ENCODE peak calls at places on chromosomes 16 and 17, in seven cellular contexts. U is A549; N is GM12865; Z is lower leg skin; H is CD4-positive, alpha-beta T cell; L is AG04449; G is colonic mucosa. Q is an unnamed sample.

GRCh38 chr16:89292443-89293078 is 75.1 kb downstream of the ZNF778 start:
- DNase-seq in U (no peak), N (no peak), H (no peak), L (no peak), Z (no peak), G (no peak), Q (no peak)

GRCh38 chr16:60674241-60674640 is 1362.0 kb downstream of the CDH8 start:
- DNase-seq in U (no peak), N (no peak), Z (no peak), G (no peak), H (no peak), L (no peak), Q (no peak)

GRCh38 chr17:77374170-77374936 is 233.6 kb downstream of the SEC14L1 start:
- DNase-seq in G (peak), Z (peak), L (no peak), H (peak), U (no peak), N (no peak), Q (peak)

GRCh38 chr17:50865868-50866260 is 290 bp downstream of the TOB1 start:
- DNase-seq in Z (no peak), G (no peak), U (no peak), H (no peak), N (no peak), L (no peak), Q (no peak)

GRCh38 chr16:56983211-56983751 is 6.1 kb upstream of the NLRC5 start:
- DNase-seq in L (no peak), U (peak), G (peak), Z (no peak), N (no peak), H (no peak), Q (no peak)

GRCh38 chr17:81701288-81702071 is 1.7 kb upstream of the MRPL12 start:
- DNase-seq in H (no peak), G (no peak), U (no peak), Z (no peak), L (no peak), N (no peak), Q (no peak)

GRCh38 chr16:51982715-51983680 is 563.9 kb downstream of the TOX3 start:
- DNase-seq in U (peak), Z (no peak), H (no peak), N (peak), G (peak), L (peak), Q (no peak)

GRCh38 chr17:74610108-74610507 is 13.4 kb downstream of the CD300E start:
- DNase-seq in N (peak), L (no peak), U (no peak), G (no peak), Z (no peak), H (no peak), Q (no peak)

GRCh38 chr17:3732171-3732570 is 8.5 kb downstream of the HASPIN start:
- DNase-seq in U (peak), G (no peak), N (peak), L (no peak), H (no peak), Z (no peak), Q (no peak)

GRCh38 chr17:77783991-77784820 is 174.3 kb upstream of the TNRC6C start:
- DNase-seq in L (no peak), U (no peak), H (peak), N (peak), Z (no peak), G (no peak), Q (no peak)

GRCh38 chr16:66809765-66810164 is 8.4 kb upstream of the TERB1 start:
- DNase-seq in U (no peak), H (no peak), N (no peak), L (no peak), Z (no peak), G (no peak), Q (no peak)

GRCh38 chr17:40122466-40122943 is 734 bp downstream of the MSL1 start:
- DNase-seq in Z (no peak), L (no peak), H (no peak), N (peak), U (peak), G (peak), Q (no peak)

GRCh38 chr17:82320956-82321927 is 3.8 kb upstream of the CD7 start:
- DNase-seq in L (no peak), Z (no peak), G (no peak), H (peak), U (no peak), N (peak), Q (peak)

GRCh38 chr17:4901648-4902344 is 1.1 kb downstream of the CHRNE start:
- DNase-seq in Z (no peak), L (no peak), U (no peak), H (no peak), N (no peak), G (peak), Q (no peak)

GRCh38 chr17:74201250-74201649 is 2.2 kb upstream of the RPL38 start:
- DNase-seq in U (peak), Z (no peak), L (no peak), G (peak), N (no peak), H (no peak), Q (no peak)

GRCh38 chr17:81912441-81913309 is 1.5 kb upstream of the PCYT2 start:
- DNase-seq in H (no peak), Z (no peak), U (no peak), N (no peak), G (no peak), L (no peak), Q (no peak)

GRCh38 chr17:49379926-49380325 is 17.9 kb upstream of the ZNF652 start:
- DNase-seq in G (no peak), U (no peak), H (no peak), Z (no peak), L (no peak), N (no peak), Q (no peak)

GRCh38 chr17:27430882-27431491 is 25.3 kb upstream of the KSR1 start:
- DNase-seq in N (peak), G (peak), Z (no peak), H (no peak), U (peak), L (no peak), Q (no peak)

GRCh38 chr16:55710466-55710865 is 54.7 kb downstream of the SLC6A2 start:
- DNase-seq in U (no peak), H (no peak), Z (no peak), N (no peak), G (no peak), L (no peak), Q (no peak)

GRCh38 chr17:8059131-8059530 is 20.3 kb downstream of the ALOX15B start:
- DNase-seq in N (no peak), G (no peak), U (no peak), H (no peak), L (no peak), Z (no peak), Q (no peak)

GRCh38 chr16:72189865-72190371 is 18.0 kb upstream of the PMFBP1 start:
- DNase-seq in G (no peak), N (no peak), H (no peak), L (peak), U (peak), Z (no peak), Q (no peak)

GRCh38 chr16:70576431-70577255 is 53.0 kb downstream of the SF3B3 start:
- DNase-seq in H (no peak), U (peak), L (no peak), G (peak), Z (no peak), N (peak), Q (no peak)

GRCh38 chr16:69796285-69797118 is 34.4 kb downstream of the WWP2 start:
- DNase-seq in L (no peak), H (no peak), N (peak), G (peak), Z (peak), U (peak), Q (no peak)

GRCh38 chr16:24645739-24646645 is 83.5 kb upstream of the TNRC6A start:
- DNase-seq in H (no peak), G (peak), Z (peak), U (peak), L (peak), N (no peak), Q (no peak)

GRCh38 chr17:43324205-43324893 is 74.4 kb upstream of the ARL4D start:
- DNase-seq in H (no peak), Z (no peak), G (no peak), U (peak), N (peak), L (no peak), Q (no peak)

GRCh38 chr17:50352693-50353599 is 7.0 kb downstream of the XYLT2 start:
- DNase-seq in U (no peak), N (no peak), Z (no peak), G (no peak), L (no peak), H (no peak), Q (no peak)

GRCh38 chr17:78924481-78925151 is 571 bp downstream of the TIMP2 start:
- DNase-seq in H (no peak), Z (no peak), U (no peak), L (no peak), G (peak), N (no peak), Q (no peak)

DNA sequence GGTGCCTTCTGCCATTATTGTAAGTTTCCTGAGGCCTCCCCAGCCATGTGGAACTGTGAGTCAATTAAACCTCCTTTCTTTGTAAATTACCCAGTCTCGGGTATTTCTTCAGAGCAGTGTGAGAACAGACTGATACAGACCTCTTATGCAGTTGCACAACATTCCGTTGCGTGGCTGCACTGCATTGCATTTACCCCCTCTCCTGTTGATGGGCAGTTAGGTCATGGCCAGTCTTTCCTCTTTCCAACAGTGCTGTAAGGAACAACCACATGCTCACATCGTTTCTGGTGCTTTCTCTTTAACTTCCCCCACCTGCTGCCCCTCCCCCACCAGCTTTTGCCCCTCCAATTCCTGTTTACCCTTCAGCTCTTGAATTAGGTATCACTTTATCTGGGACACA is 43.5 kb upstream of the MED9 start:
- DNase-seq in L (no peak), G (no peak), N (no peak), U (no peak), H (no peak), Z (no peak), Q (no peak)
- TF ChIP-seq CTCF in L (no peak), G (no peak), N (no peak), U (no peak), H (no peak), Z (no peak), Q (no peak)

GRCh38 chr16:974001-974601 is 3.3 kb upstream of the LMF1 start:
- DNase-seq in H (no peak), Z (no peak), L (no peak), U (no peak), N (no peak), G (no peak), Q (no peak)
- TF ChIP-seq CTCF in H (no peak), Z (no peak), L (no peak), U (no peak), N (no peak), G (no peak), Q (no peak)

GRCh38 chr17:18195246-18195645 is 11.6 kb downstream of the ALKBH5 start:
- DNase-seq in U (no peak), G (no peak), Z (no peak), L (no peak), H (no peak), N (no peak), Q (no peak)

GRCh38 chr17:18191967-18192366 is 8.3 kb downstream of the ALKBH5 start:
- DNase-seq in G (no peak), U (no peak), N (no peak), L (no peak), H (no peak), Z (no peak), Q (no peak)

GRCh38 chr17:18191071-18191667 is 7.5 kb downstream of the ALKBH5 start:
- DNase-seq in G (no peak), N (no peak), U (no peak), H (no peak), L (no peak), Z (no peak), Q (no peak)

GRCh38 chr17:18194804-18195203 is 11.2 kb downstream of the ALKBH5 start:
- DNase-seq in Z (no peak), G (no peak), H (no peak), U (no peak), N (no peak), L (no peak), Q (no peak)

GRCh38 chr17:18194394-18194793 is 10.8 kb downstream of the ALKBH5 start:
- DNase-seq in G (no peak), L (no peak), N (no peak), U (no peak), H (no peak), Z (no peak), Q (no peak)
- TF ChIP-seq CTCF in G (no peak), L (no peak), N (no peak), U (no peak), H (no peak), Z (no peak), Q (no peak)

GRCh38 chr16:65697061-65697460 is 575.2 kb upstream of the CDH11 start:
- DNase-seq in U (no peak), H (no peak), Z (no peak), N (no peak), G (no peak), L (no peak), Q (no peak)
- TF ChIP-seq CTCF in U (no peak), H (no peak), Z (no peak), N (no peak), G (no peak), L (no peak), Q (no peak)

GRCh38 chr16:2288701-2289100 is 20.8 kb upstream of the RNPS1 start:
- DNase-seq in H (no peak), Z (no peak), L (no peak), N (no peak), U (no peak), G (no peak), Q (no peak)

GRCh38 chr16:2286550-2286949 is 18.6 kb upstream of the RNPS1 start:
- DNase-seq in L (no peak), G (no peak), N (no peak), Z (no peak), U (no peak), H (no peak), Q (no peak)

GRCh38 chr16:2285731-2286191 is 17.8 kb upstream of the RNPS1 start:
- DNase-seq in Z (no peak), L (no peak), U (no peak), G (no peak), N (no peak), H (no peak), Q (no peak)

GRCh38 chr16:2289282-2289681 is 21.4 kb upstream of the RNPS1 start:
- DNase-seq in Z (no peak), U (no peak), H (no peak), L (no peak), G (no peak), N (no peak), Q (no peak)

DNA sequence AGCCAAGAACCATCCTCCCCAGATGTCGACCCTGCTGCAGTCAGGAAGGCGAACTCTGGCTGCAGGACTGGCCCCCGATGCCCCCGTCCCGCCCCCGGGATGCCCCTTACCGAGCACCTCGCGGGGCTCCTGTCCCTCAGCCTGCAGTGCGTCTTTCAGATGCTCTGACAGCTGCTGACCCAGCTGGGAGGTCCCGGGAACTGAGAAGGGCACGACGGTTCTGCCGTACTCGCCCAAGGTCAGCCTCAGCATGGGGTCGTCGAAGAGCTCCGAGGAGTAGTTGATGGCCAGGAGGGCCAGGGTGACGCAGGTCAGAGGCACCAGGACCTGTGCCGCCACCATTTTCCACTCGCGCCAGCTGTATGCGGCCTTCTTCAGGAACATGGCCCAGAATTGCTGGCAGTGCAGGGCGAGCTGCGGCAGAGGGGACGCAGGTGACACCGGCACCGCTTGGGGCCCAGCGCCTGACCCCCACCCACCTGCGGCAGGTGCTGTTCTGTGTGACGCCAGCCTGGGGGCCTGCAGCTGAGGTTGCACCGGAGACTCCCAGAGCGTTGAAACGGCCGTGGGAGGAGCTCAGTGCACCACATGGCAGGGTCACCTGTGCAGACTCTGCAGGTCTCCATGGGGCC is 20.1 kb upstream of the RNPS1 start:
- DNase-seq in U (no peak), H (no peak), L (no peak), G (no peak), N (no peak), Z (no peak), Q (no peak)
- TF ChIP-seq CTCF in U (no peak), H (no peak), L (no peak), G (no peak), N (no peak), Z (no peak), Q (no peak)

GRCh38 chr16:21703589-21704174 is 39.9 kb downstream of the OTOA start:
- DNase-seq in N (peak), H (no peak), L (no peak), U (no peak), Z (no peak), G (no peak), Q (no peak)

GRCh38 chr16:21704733-21705132 is 41.0 kb downstream of the OTOA start:
- DNase-seq in H (no peak), G (no peak), L (no peak), U (peak), Z (no peak), N (peak), Q (no peak)

GRCh38 chr16:21704266-21704665 is 40.5 kb downstream of the OTOA start:
- DNase-seq in L (no peak), H (no peak), N (no peak), G (no peak), Z (no peak), U (no peak), Q (no peak)

GRCh38 chr16:21710938-21711337 is 47.2 kb downstream of the OTOA start:
- DNase-seq in H (no peak), U (no peak), G (no peak), N (no peak), Z (no peak), L (no peak), Q (no peak)

DNA sequence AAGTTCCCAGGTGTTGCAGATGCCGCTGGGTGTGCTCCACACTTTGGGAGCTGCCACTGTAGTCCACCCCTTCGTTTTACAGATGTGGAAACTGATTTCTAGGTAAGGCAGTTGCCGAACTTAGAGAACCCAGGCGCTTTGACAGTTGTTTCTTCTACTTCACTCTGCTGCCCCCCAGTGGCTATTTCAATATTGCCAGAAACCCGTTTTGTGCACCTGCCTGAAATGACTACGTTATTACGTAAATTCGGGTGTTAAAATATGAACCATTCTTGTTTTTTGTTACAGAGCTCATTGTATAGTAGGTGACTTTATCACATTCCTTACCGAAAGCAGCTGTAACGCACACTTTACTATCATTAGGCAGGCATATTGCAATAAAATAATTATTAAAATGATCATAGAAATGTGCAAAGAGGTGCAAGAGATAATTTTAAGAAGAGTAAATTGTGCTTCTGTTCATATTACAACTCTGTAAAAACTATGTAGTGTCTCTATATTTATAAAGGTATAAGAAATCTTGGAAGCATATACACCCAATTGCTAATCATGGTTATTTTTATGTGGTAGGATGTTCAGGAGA is 44.9 kb downstream of the OTOA start:
- DNase-seq in G (peak), N (peak), Z (peak), L (peak), U (peak), H (peak), Q (peak)
- TF ChIP-seq CTCF in G (peak), N (peak), Z (no peak), L (peak), U (peak), H (peak), Q (peak)

DNA sequence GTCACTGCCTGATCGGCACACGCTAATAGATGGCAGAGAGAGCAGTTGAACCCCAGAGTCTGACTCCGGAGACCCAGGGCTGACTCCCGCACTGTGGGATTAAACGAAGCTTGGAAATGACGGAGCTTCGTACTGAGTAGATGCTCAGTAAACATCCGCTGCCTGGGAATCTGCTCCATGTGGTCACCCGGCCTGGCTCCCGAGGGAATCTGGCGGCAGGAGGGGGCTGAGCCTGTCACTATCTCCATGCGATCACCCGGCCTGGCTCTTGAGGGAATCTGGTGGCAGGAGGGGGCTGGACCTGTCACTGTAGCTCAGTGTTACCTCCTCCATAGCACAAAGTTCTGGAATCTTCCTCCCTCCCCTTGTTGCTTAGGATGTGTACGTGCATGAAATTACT is 139.7 kb upstream of the CIBAR2 start:
- DNase-seq in N (no peak), L (no peak), Z (no peak), G (no peak), U (no peak), H (no peak), Q (no peak)
- TF ChIP-seq CTCF in N (no peak), L (no peak), Z (no peak), G (no peak), U (no peak), H (no peak), Q (no peak)

DNA sequence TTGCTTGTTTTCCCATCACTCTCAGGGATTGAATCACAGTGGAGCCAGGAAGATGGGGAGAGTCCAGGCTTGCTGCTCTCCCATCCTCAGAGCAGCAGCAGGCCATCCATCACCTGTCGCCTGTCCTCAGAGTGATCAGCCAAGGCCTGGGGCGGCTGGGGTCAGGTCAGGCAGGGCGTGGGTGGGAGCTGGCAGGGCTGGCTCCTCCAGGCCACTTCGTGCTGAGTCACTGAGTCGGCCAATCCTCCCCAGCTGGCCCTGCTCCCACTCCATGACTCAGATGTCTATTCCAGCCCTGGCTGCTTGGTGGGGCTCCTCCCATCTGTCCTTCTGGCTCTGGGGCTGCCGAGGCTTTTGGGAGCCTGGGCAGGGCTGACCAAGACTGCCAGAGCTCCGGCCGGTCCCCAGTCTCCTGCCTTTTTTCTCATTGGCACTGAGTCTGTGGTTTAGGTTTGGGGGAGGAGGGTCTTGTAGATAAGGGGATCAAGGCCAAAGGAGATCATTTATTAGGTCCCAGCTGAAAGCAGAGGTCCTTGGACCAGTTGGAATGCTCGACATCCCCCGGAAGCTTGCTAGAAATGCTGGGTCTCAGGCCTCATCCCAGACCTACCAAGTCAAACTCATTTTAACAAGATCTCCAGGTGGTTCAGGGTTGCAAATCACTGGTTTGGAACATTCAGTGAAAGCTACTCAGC is 72.7 kb downstream of the ABCC1 start:
- DNase-seq in N (no peak), H (no peak), Z (peak), L (no peak), U (peak), G (peak), Q (peak)
- TF ChIP-seq CTCF in N (no peak), H (no peak), Z (no peak), L (no peak), U (no peak), G (no peak), Q (no peak)